ENCODE peak calls at places on chromosomes 1 and 21, in eight cellular contexts. S is breast epithelium; C is stimulated activated CD4-positive, alpha-beta T cell treated with anti-CD3 and anti-CD28 coated beads, Interleukin-15, amount 100 ng/mL, for 48 hours; K is MV-4-11; V is astrocyte of the cerebellum; W is iris pigment epithelial cell; D is midbrain; A is DMS153. P is an unnamed sample.

GRCh38 chr21:42621166-42621827 is 32.1 kb upstream of the PDE9A start:
- DNase-seq in V (no peak), K (no peak), W (no peak), A (no peak), S (no peak), D (no peak), C (no peak), P (no peak)

GRCh38 chr1:3553166-3553939 is 58.0 kb downstream of the MEGF6 start:
- DNase-seq in D (no peak), S (no peak), A (no peak), K (no peak), W (no peak), C (no peak), V (no peak), P (no peak)

GRCh38 chr21:45919593-45919992 is 62.0 kb upstream of the COL6A1 start:
- DNase-seq in S (no peak), V (no peak), K (no peak), W (no peak), A (no peak), C (no peak), D (no peak), P (no peak)

GRCh38 chr1:2166254-2166653 is 28.3 kb downstream of the FAAP20 start:
- DNase-seq in A (no peak), V (no peak), D (no peak), K (peak), W (no peak), C (no peak), S (no peak), P (no peak)

GRCh38 chr1:99645199-99645598 is 714 bp upstream of the PALMD start:
- DNase-seq in W (peak), A (no peak), S (peak), C (no peak), D (no peak), V (no peak), K (peak), P (no peak)

GRCh38 chr1:53543130-53543770 is 84.1 kb downstream of the DMRTB1 start:
- DNase-seq in C (no peak), V (no peak), K (no peak), S (peak), A (no peak), D (no peak), W (no peak), P (no peak)

GRCh38 chr1:8169364-8170058 is 143.4 kb upstream of the ERRFI1 start:
- DNase-seq in C (no peak), V (peak), K (peak), S (no peak), D (peak), W (peak), A (peak), P (peak)

GRCh38 chr1:39272027-39272790 is 67.7 kb downstream of the MACF1 start:
- DNase-seq in D (peak), V (no peak), K (no peak), S (no peak), C (no peak), W (peak), A (peak), P (no peak)

GRCh38 chr1:233240839-233241682 is 54.5 kb downstream of the PCNX2 start:
- DNase-seq in A (no peak), C (no peak), W (peak), K (peak), V (peak), D (peak), S (peak), P (peak)

GRCh38 chr1:50793521-50793920 is 166.5 kb downstream of the FAF1 start:
- DNase-seq in D (no peak), C (no peak), W (no peak), V (no peak), K (no peak), S (no peak), A (no peak), P (no peak)